ENCODE peak calls at places on chromosome 18, in nine cellular contexts. V is stimulated activated effector memory CD8-positive, alpha-beta T cell treated with anti-CD3 and anti-CD28 coated beads, Interleukin-12 subunit alpha, Interleukin-12 subunit beta, amount 100 ng/mL, for 72 hours; A is RWPE1; T is WERI-Rb-1; P is neural progenitor cell; B is activated T-helper 9 cell treated with anti-CD3 and anti-CD28 coated beads, Interleukin-2, amount 50 U/mL, for 16 hours; W is GM13976; R is T-helper 9 cell; X is C1 segment of cervical spinal cord. J is an unnamed sample.

GRCh38 chr18:34866739-34867138 is 156.6 kb downstream of the DTNA start:
- DNase-seq in B (no peak), W (no peak), T (no peak), V (no peak), A (no peak), R (no peak), P (peak), X (no peak), J (no peak)

GRCh38 chr18:27723168-27723567 is 453.8 kb downstream of the CDH2 start:
- DNase-seq in R (no peak), B (no peak), W (no peak), X (no peak), V (no peak), T (no peak), P (no peak), A (no peak), J (no peak)

GRCh38 chr18:23115683-23116096 is 19.6 kb upstream of the CABLES1 start:
- DNase-seq in A (peak), P (no peak), V (no peak), T (no peak), W (no peak), B (no peak), R (no peak), X (no peak), J (no peak)

GRCh38 chr18:22170421-22171262 is 1.3 kb downstream of the GATA6 start:
- DNase-seq in P (peak), A (peak), T (peak), V (no peak), R (no peak), W (no peak), B (no peak), X (no peak), J (no peak)

GRCh38 chr18:5872886-5873285 is 22.4 kb downstream of the TMEM200C start:
- DNase-seq in W (no peak), T (no peak), X (no peak), V (no peak), P (peak), B (no peak), R (no peak), A (no peak), J (no peak)

GRCh38 chr18:74451148-74451547 is 6.0 kb downstream of the DIPK1C start:
- DNase-seq in R (no peak), P (no peak), W (no peak), T (no peak), B (no peak), X (no peak), A (no peak), V (no peak), J (no peak)

GRCh38 chr18:35117951-35118411 is 76.8 kb downstream of the MAPRE2 start:
- DNase-seq in A (no peak), T (no peak), B (no peak), W (no peak), P (peak), X (no peak), V (no peak), R (no peak), J (no peak)

GRCh38 chr18:23856466-23857175 is 157.9 kb upstream of the TTC39C start:
- DNase-seq in R (no peak), X (no peak), P (no peak), V (no peak), T (peak), A (no peak), W (no peak), B (no peak), J (no peak)

GRCh38 chr18:45008694-45009372 is 328.1 kb downstream of the SETBP1 start:
- DNase-seq in T (no peak), X (no peak), R (no peak), W (no peak), V (no peak), P (no peak), A (no peak), B (no peak), J (no peak)

GRCh38 chr18:8705280-8705940 is at the start of gene MTCL1:
- DNase-seq in A (peak), B (peak), T (peak), X (peak), V (no peak), W (peak), R (peak), P (peak), J (peak)